ENCODE peak calls at places on chromosomes 2 and 18, in eight cellular contexts. One of them, this sample, is unnamed.

GRCh38 chr18:54191352-54191751 is 33.1 kb downstream of the MBD2 start:
- DNase-seq in cardiac muscle cell: no peak
- DNase-seq in ovary: no peak
- DNase-seq in right lobe of liver: no peak
- DNase-seq in heart left ventricle: no peak
- DNase-seq in lung: no peak
- DNase-seq in kidney epithelial cell: no peak
- DNase-seq in Panc1: no peak
- DNase-seq in this sample: no peak

GRCh38 chr2:55649211-55649610 is 31.8 kb upstream of the PPP4R3B start:
- DNase-seq in cardiac muscle cell: no peak
- DNase-seq in ovary: no peak
- DNase-seq in right lobe of liver: no peak
- DNase-seq in heart left ventricle: no peak
- DNase-seq in lung: no peak
- DNase-seq in kidney epithelial cell: no peak
- DNase-seq in Panc1: no peak
- DNase-seq in this sample: no peak

GRCh38 chr2:59383473-59383872 is 1142.3 kb upstream of the FANCL start:
- DNase-seq in cardiac muscle cell: no peak
- DNase-seq in ovary: no peak
- DNase-seq in right lobe of liver: no peak
- DNase-seq in heart left ventricle: no peak
- DNase-seq in lung: no peak
- DNase-seq in kidney epithelial cell: no peak
- DNase-seq in Panc1: no peak
- DNase-seq in this sample: no peak

GRCh38 chr2:121336528-121337294 is 51.7 kb upstream of the TFCP2L1 start:
- DNase-seq in cardiac muscle cell: no peak
- DNase-seq in ovary: no peak
- DNase-seq in right lobe of liver: no peak
- DNase-seq in heart left ventricle: no peak
- DNase-seq in lung: peak
- DNase-seq in kidney epithelial cell: no peak
- DNase-seq in Panc1: no peak
- DNase-seq in this sample: no peak

GRCh38 chr2:101234169-101234938 is 18.3 kb upstream of the CNOT11 start:
- DNase-seq in cardiac muscle cell: no peak
- DNase-seq in ovary: no peak
- DNase-seq in right lobe of liver: no peak
- DNase-seq in heart left ventricle: no peak
- DNase-seq in lung: no peak
- DNase-seq in kidney epithelial cell: no peak
- DNase-seq in Panc1: no peak
- DNase-seq in this sample: no peak

GRCh38 chr2:3512086-3512485 is 7.2 kb downstream of the ADI1 start:
- DNase-seq in cardiac muscle cell: peak
- DNase-seq in ovary: no peak
- DNase-seq in right lobe of liver: peak
- DNase-seq in heart left ventricle: no peak
- DNase-seq in lung: no peak
- DNase-seq in kidney epithelial cell: no peak
- DNase-seq in Panc1: no peak
- DNase-seq in this sample: no peak

GRCh38 chr2:237774811-237775553 is 23.6 kb upstream of the RBM44 start:
- DNase-seq in cardiac muscle cell: peak
- DNase-seq in ovary: no peak
- DNase-seq in right lobe of liver: peak
- DNase-seq in heart left ventricle: no peak
- DNase-seq in lung: peak
- DNase-seq in kidney epithelial cell: peak
- DNase-seq in Panc1: peak
- DNase-seq in this sample: peak

GRCh38 chr2:124437811-124438210 is 412.7 kb downstream of the CNTNAP5 start:
- DNase-seq in cardiac muscle cell: peak
- DNase-seq in ovary: no peak
- DNase-seq in right lobe of liver: no peak
- DNase-seq in heart left ventricle: no peak
- DNase-seq in lung: no peak
- DNase-seq in kidney epithelial cell: no peak
- DNase-seq in Panc1: no peak
- DNase-seq in this sample: no peak

GRCh38 chr18:22871809-22872525 is 61.2 kb upstream of the RBBP8 start:
- DNase-seq in cardiac muscle cell: peak
- DNase-seq in ovary: no peak
- DNase-seq in right lobe of liver: no peak
- DNase-seq in heart left ventricle: no peak
- DNase-seq in lung: no peak
- DNase-seq in kidney epithelial cell: peak
- DNase-seq in Panc1: no peak
- DNase-seq in this sample: peak

GRCh38 chr2:200319587-200320337 is 13.3 kb downstream of the SPATS2L start:
- DNase-seq in cardiac muscle cell: peak
- DNase-seq in ovary: no peak
- DNase-seq in right lobe of liver: no peak
- DNase-seq in heart left ventricle: no peak
- DNase-seq in lung: no peak
- DNase-seq in kidney epithelial cell: peak
- DNase-seq in Panc1: no peak
- DNase-seq in this sample: no peak

GRCh38 chr2:25586726-25587144 is 86.6 kb downstream of the DTNB start:
- DNase-seq in cardiac muscle cell: no peak
- DNase-seq in ovary: no peak
- DNase-seq in right lobe of liver: no peak
- DNase-seq in heart left ventricle: no peak
- DNase-seq in lung: no peak
- DNase-seq in kidney epithelial cell: no peak
- DNase-seq in Panc1: no peak
- DNase-seq in this sample: no peak

DNA sequence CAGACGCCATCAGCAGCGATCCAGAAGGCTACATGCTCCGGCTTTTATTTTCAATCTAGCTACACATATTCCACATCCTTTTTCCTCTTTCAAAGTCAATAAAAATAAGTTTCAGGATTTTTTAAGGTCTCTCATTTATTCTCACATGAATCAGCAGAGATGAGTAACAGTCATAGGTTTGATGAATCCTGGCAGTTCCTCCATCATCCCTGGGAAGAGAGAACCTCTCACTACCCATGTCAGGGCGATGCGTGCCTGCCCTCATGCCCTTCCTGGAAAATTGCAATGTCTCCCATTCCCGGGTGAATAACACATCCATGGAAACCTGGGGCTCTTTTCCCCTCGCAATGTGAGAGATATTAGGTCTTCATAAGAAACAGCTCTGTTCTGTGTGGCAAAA is 301.1 kb upstream of the SMIM21 start:
- DNase-seq in cardiac muscle cell: no peak
- DNase-seq in ovary: no peak
- DNase-seq in right lobe of liver: no peak
- DNase-seq in heart left ventricle: no peak
- DNase-seq in lung: no peak
- DNase-seq in kidney epithelial cell: no peak
- DNase-seq in Panc1: no peak
- DNase-seq in this sample: no peak
- TF ChIP-seq CTCF in cardiac muscle cell: no peak
- TF ChIP-seq CTCF in ovary: no peak
- TF ChIP-seq CTCF in right lobe of liver: no peak
- TF ChIP-seq CTCF in heart left ventricle: no peak
- TF ChIP-seq CTCF in lung: no peak
- TF ChIP-seq CTCF in kidney epithelial cell: no peak
- TF ChIP-seq CTCF in Panc1: no peak
- TF ChIP-seq CTCF in this sample: no peak

GRCh38 chr2:159961005-159961404 is 101.4 kb downstream of the PLA2R1 start:
- DNase-seq in cardiac muscle cell: peak
- DNase-seq in ovary: no peak
- DNase-seq in right lobe of liver: no peak
- DNase-seq in heart left ventricle: no peak
- DNase-seq in lung: no peak
- DNase-seq in kidney epithelial cell: no peak
- DNase-seq in Panc1: no peak
- DNase-seq in this sample: no peak

GRCh38 chr2:159963700-159964099 is 98.7 kb downstream of the PLA2R1 start:
- DNase-seq in cardiac muscle cell: no peak
- DNase-seq in ovary: no peak
- DNase-seq in right lobe of liver: no peak
- DNase-seq in heart left ventricle: no peak
- DNase-seq in lung: no peak
- DNase-seq in kidney epithelial cell: no peak
- DNase-seq in Panc1: no peak
- DNase-seq in this sample: no peak

GRCh38 chr2:159959136-159959535 is 103.3 kb downstream of the PLA2R1 start:
- DNase-seq in cardiac muscle cell: no peak
- DNase-seq in ovary: no peak
- DNase-seq in right lobe of liver: no peak
- DNase-seq in heart left ventricle: no peak
- DNase-seq in lung: no peak
- DNase-seq in kidney epithelial cell: no peak
- DNase-seq in Panc1: no peak
- DNase-seq in this sample: no peak

DNA sequence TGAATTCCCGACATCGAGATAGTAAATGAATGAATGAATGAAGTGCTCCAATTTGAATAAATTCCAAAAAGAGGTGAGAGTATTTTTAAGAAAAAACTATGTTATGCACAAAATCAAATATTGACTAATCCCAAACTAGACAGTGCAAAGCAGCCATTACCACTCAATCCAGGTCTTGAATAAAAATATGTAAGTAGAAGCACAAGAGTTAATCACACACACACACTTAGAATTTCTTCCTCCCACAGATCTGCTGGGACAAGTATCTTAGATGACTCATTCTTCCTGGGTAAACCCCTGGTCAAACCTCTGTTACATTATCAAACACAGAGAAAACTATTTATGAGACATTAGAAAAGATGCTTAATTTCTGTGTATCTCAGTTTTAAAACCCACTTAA is 102.0 kb downstream of the PLA2R1 start:
- DNase-seq in cardiac muscle cell: peak
- DNase-seq in ovary: no peak
- DNase-seq in right lobe of liver: no peak
- DNase-seq in heart left ventricle: no peak
- DNase-seq in lung: no peak
- DNase-seq in kidney epithelial cell: peak
- DNase-seq in Panc1: no peak
- DNase-seq in this sample: no peak
- H3K4me3 ChIP-seq in cardiac muscle cell: no peak
- H3K4me3 ChIP-seq in ovary: no peak
- H3K4me3 ChIP-seq in right lobe of liver: no peak
- H3K4me3 ChIP-seq in heart left ventricle: no peak
- H3K4me3 ChIP-seq in lung: no peak
- H3K4me3 ChIP-seq in kidney epithelial cell: no peak
- H3K4me3 ChIP-seq in Panc1: no peak
- H3K4me3 ChIP-seq in this sample: no peak

DNA sequence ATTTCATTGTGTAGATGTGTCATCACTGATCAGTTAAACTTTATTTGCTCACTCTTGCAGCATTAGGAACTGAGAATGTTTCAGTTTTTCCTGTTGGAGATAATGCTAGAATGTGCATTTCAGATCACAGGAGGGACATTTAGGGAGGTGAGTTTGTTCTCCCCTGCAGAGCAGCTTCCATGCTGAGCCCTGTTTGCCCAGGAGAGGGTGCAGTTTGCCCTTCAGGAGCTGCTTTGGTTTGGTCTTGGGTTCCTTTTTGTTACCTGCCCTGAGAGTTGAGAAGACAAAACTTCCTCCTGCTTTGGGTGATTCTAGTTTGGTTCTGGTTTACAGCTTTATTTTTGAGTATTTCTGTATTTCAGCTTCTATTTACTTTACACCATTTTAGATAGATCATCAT is 49.9 kb downstream of the DGKD start:
- DNase-seq in cardiac muscle cell: peak
- DNase-seq in ovary: no peak
- DNase-seq in right lobe of liver: no peak
- DNase-seq in heart left ventricle: no peak
- DNase-seq in lung: no peak
- DNase-seq in kidney epithelial cell: no peak
- DNase-seq in Panc1: no peak
- DNase-seq in this sample: no peak
- TF ChIP-seq CTCF in cardiac muscle cell: peak
- TF ChIP-seq CTCF in ovary: no peak
- TF ChIP-seq CTCF in right lobe of liver: peak
- TF ChIP-seq CTCF in heart left ventricle: peak
- TF ChIP-seq CTCF in lung: peak
- TF ChIP-seq CTCF in kidney epithelial cell: peak
- TF ChIP-seq CTCF in Panc1: peak
- TF ChIP-seq CTCF in this sample: peak

GRCh38 chr2:64636105-64636873 is 17.4 kb downstream of the SERTAD2 start:
- DNase-seq in cardiac muscle cell: no peak
- DNase-seq in ovary: no peak
- DNase-seq in right lobe of liver: no peak
- DNase-seq in heart left ventricle: no peak
- DNase-seq in lung: no peak
- DNase-seq in kidney epithelial cell: no peak
- DNase-seq in Panc1: no peak
- DNase-seq in this sample: no peak
- H3K4me3 ChIP-seq in cardiac muscle cell: no peak
- H3K4me3 ChIP-seq in ovary: no peak
- H3K4me3 ChIP-seq in right lobe of liver: no peak
- H3K4me3 ChIP-seq in heart left ventricle: no peak
- H3K4me3 ChIP-seq in lung: no peak
- H3K4me3 ChIP-seq in kidney epithelial cell: no peak
- H3K4me3 ChIP-seq in Panc1: no peak
- H3K4me3 ChIP-seq in this sample: no peak

GRCh38 chr2:195304310-195304709 is 352.7 kb upstream of the SLC39A10 start:
- DNase-seq in cardiac muscle cell: peak
- DNase-seq in ovary: no peak
- DNase-seq in right lobe of liver: no peak
- DNase-seq in heart left ventricle: no peak
- DNase-seq in lung: no peak
- DNase-seq in kidney epithelial cell: no peak
- DNase-seq in Panc1: no peak
- DNase-seq in this sample: no peak
- TF ChIP-seq CTCF in cardiac muscle cell: no peak
- TF ChIP-seq CTCF in ovary: no peak
- TF ChIP-seq CTCF in right lobe of liver: peak
- TF ChIP-seq CTCF in heart left ventricle: no peak
- TF ChIP-seq CTCF in lung: no peak
- TF ChIP-seq CTCF in kidney epithelial cell: peak
- TF ChIP-seq CTCF in Panc1: peak
- TF ChIP-seq CTCF in this sample: peak

DNA sequence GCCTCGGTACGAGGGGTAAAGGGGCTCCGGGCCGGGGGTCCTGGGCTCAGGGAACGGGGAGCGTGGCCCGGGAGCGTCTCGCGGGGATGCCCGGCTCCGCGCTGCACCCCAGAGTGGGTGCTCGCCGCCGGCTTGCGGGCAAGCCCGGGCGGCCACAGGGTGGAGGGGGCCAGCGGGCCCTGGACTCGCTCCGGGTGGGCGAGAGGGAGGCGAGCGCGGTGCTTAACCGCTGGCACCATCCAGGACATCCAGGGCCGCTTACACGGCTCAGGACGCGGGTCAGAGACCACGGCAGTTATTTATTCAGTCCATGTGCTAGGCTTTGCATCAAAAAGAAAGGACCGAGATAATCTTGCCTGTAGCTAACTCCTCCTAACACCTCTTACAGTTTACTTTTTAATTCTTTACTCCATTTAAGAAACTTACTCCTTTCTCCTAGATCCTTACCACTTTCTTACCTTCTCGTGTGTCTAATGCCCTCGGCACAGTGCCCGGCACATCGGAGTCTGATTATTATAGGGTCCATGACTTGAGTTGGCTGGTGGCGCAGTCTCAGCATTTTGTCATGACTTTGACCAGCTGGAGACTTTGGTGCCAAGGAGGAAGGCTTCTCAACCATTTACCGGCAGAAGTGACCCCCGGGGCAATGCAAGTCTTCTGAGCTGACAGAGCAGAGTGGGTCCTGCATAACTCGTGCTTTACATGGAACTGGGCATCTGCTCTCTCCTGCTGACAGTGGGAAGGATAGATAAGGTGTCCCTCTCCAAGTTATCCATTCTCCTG is 427 bp downstream of the ANXA4 start:
- DNase-seq in cardiac muscle cell: peak
- DNase-seq in ovary: peak
- DNase-seq in right lobe of liver: no peak
- DNase-seq in heart left ventricle: no peak
- DNase-seq in lung: no peak
- DNase-seq in kidney epithelial cell: no peak
- DNase-seq in Panc1: no peak
- DNase-seq in this sample: no peak
- H3K4me3 ChIP-seq in cardiac muscle cell: peak
- H3K4me3 ChIP-seq in ovary: peak
- H3K4me3 ChIP-seq in right lobe of liver: peak
- H3K4me3 ChIP-seq in heart left ventricle: peak
- H3K4me3 ChIP-seq in lung: peak
- H3K4me3 ChIP-seq in kidney epithelial cell: peak
- H3K4me3 ChIP-seq in Panc1: peak
- H3K4me3 ChIP-seq in this sample: peak